ENCODE peak calls at places on chromosomes 16 and 17, in eight cellular contexts. K is amygdala; N is ascending aorta; I is heart left ventricle; Z is stimulated activated CD8-positive, alpha-beta memory T cell treated with anti-CD3 and anti-CD28 coated beads, Interleukin-4, amount 100 ng/mL, for 24 hours; A is Daoy; J is stimulated activated CD4-positive, alpha-beta T cell treated with anti-CD3 and anti-CD28 coated beads, Interleukin-1b, Interleukin-23, amount 100 ng/mL, for 4 hours; W is fibroblast of mammary gland. H is an unnamed sample.

GRCh38 chr16:17389392-17389791 is 81.4 kb downstream of the XYLT1 start:
- DNase-seq in K (no peak), N (no peak), I (no peak), Z (no peak), A (no peak), J (no peak), W (peak), H (no peak)

GRCh38 chr16:17469011-17469741 is 1.6 kb downstream of the XYLT1 start:
- DNase-seq in K (no peak), N (no peak), I (no peak), Z (no peak), A (peak), J (no peak), W (peak), H (peak)

GRCh38 chr16:83886199-83886971 is 12.5 kb upstream of the MLYCD start:
- DNase-seq in K (no peak), N (no peak), I (no peak), Z (no peak), A (no peak), J (no peak), W (no peak), H (no peak)

GRCh38 chr16:88844412-88845118 is 12.2 kb downstream of the GALNS start:
- DNase-seq in K (no peak), N (no peak), I (no peak), Z (no peak), A (no peak), J (no peak), W (no peak), H (no peak)

GRCh38 chr16:10189861-10190390 is 7.7 kb upstream of the GRIN2A start:
- DNase-seq in K (no peak), N (no peak), I (no peak), Z (no peak), A (no peak), J (no peak), W (no peak), H (no peak)

GRCh38 chr17:76196675-76197074 is 43.6 kb downstream of the RNF157 start:
- DNase-seq in K (no peak), N (no peak), I (peak), Z (no peak), A (no peak), J (no peak), W (peak), H (peak)

GRCh38 chr17:55450232-55450631 is 28.6 kb upstream of the MMD start:
- DNase-seq in K (no peak), N (no peak), I (no peak), Z (no peak), A (no peak), J (no peak), W (no peak), H (no peak)

GRCh38 chr16:20308266-20308665 is 19.0 kb downstream of the GP2 start:
- DNase-seq in K (no peak), N (no peak), I (no peak), Z (no peak), A (no peak), J (no peak), W (no peak), H (no peak)

GRCh38 chr17:65587602-65588193 is 26.2 kb upstream of the AXIN2 start:
- DNase-seq in K (no peak), N (no peak), I (no peak), Z (no peak), A (no peak), J (no peak), W (no peak), H (no peak)

GRCh38 chr17:79746955-79747507 is 16.3 kb downstream of the ENPP7 start:
- DNase-seq in K (no peak), N (no peak), I (no peak), Z (no peak), A (no peak), J (no peak), W (no peak), H (no peak)

GRCh38 chr16:85569615-85570212 is 43.4 kb upstream of the GSE1 start:
- DNase-seq in K (no peak), N (no peak), I (no peak), Z (peak), A (peak), J (no peak), W (peak), H (no peak)

GRCh38 chr17:15900871-15901270 is 44.1 kb upstream of the ADORA2B start:
- DNase-seq in K (no peak), N (no peak), I (no peak), Z (no peak), A (no peak), J (no peak), W (no peak), H (peak)

GRCh38 chr17:57989011-57989345 is 924 bp upstream of the VEZF1 start:
- DNase-seq in K (no peak), N (no peak), I (peak), Z (no peak), A (no peak), J (no peak), W (peak), H (peak)

GRCh38 chr17:2718150-2718938 is 6.8 kb upstream of the CLUH start:
- DNase-seq in K (no peak), N (no peak), I (no peak), Z (no peak), A (peak), J (no peak), W (peak), H (no peak)

GRCh38 chr17:44927696-44928095 is 12.4 kb upstream of the GFAP start:
- DNase-seq in K (no peak), N (no peak), I (no peak), Z (no peak), A (no peak), J (no peak), W (no peak), H (no peak)

GRCh38 chr16:5709889-5710288 is 612.3 kb upstream of the EEF2KMT start:
- DNase-seq in K (no peak), N (no peak), I (no peak), Z (no peak), A (no peak), J (no peak), W (no peak), H (peak)

GRCh38 chr17:77783991-77784820 is 174.3 kb upstream of the TNRC6C start:
- DNase-seq in K (no peak), N (no peak), I (no peak), Z (peak), A (no peak), J (peak), W (no peak), H (no peak)

H was measured in myocyte.